ENCODE peak calls at places on chromosomes 6 and 20, in four cellular contexts. R, D, M and H are unnamed samples.

GRCh38 chr6:8494730-8495129 is 59.4 kb upstream of the SLC35B3 start:
- DNase-seq in R (no peak), D (no peak), M (no peak), H (no peak)

GRCh38 chr6:43013020-43013842 is 515 bp downstream of the MEA1 start:
- DNase-seq in R (no peak), D (no peak), M (no peak), H (no peak)

GRCh38 chr20:53842301-53843099 is 227.9 kb downstream of the BCAS1 start:
- DNase-seq in R (no peak), D (no peak), M (no peak), H (no peak)

GRCh38 chr6:766625-767024 is 73.7 kb upstream of the EXOC2 start:
- DNase-seq in R (no peak), D (no peak), M (no peak), H (no peak)

GRCh38 chr6:167706313-167707109 is 120.2 kb upstream of the AFDN start:
- DNase-seq in R (peak), D (no peak), M (no peak), H (no peak)

GRCh38 chr6:1139155-1139890 is 172.6 kb upstream of the FOXQ1 start:
- DNase-seq in R (no peak), D (no peak), M (no peak), H (no peak)

GRCh38 chr6:4660377-4661321 is 115.6 kb upstream of the CDYL start:
- DNase-seq in R (no peak), D (no peak), M (peak), H (no peak)

GRCh38 chr6:136317976-136318375 is 28.3 kb upstream of the BCLAF1 start:
- DNase-seq in R (no peak), D (no peak), M (no peak), H (no peak)

GRCh38 chr6:161369339-161369738 is 95.5 kb upstream of the AGPAT4 start:
- DNase-seq in R (no peak), D (no peak), M (no peak), H (no peak)

GRCh38 chr6:150018846-150019580 is 6.3 kb downstream of the RAET1L start:
- DNase-seq in R (no peak), D (no peak), M (peak), H (no peak)

GRCh38 chr6:109482913-109483743 is at the start of gene ZBTB24:
- DNase-seq in R (peak), D (peak), M (peak), H (peak)

GRCh38 chr6:26537846-26538571 is at the start of gene HMGN4:
- DNase-seq in R (peak), D (peak), M (peak), H (peak)

DNA sequence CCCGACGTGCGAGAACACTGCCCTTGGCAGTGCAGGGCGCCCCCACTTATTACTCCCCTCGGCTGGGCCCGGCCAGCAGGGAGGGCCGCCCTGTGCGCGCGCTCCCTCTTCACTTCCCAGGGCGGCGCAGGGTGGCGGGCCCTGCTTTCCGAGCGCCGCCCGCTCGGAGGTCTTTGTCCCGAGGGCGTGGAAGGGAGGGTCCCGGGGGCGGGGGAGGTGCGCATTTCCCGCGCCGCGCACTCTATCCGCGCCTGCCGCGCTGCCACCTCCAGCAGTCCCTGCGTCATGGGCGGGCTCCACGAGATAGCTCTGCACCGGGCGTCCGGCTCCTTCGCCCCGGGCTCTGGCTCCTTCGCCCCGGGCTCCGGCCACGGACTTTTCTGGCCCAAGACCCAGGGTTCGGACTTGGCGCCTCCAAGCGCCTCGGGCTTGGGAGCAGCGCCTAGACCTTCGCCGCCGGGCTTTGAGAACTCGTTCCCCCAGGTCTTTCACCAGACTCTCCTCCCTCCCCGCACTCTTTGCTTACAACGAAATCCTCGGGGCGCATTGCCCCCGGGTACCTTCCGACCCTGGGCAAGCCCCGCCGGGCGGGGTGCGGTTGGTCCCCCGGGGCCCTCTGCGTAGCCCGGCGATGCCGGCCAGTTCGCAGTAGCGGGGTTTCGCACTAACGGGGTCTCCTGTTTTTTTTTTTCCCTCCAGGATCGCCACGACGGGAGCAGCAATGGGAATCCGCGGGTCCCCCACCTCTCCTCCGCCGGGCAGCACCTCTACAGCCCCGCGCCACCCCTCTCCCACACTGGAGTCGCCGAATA is 1.6 kb downstream of the TFAP2C start:
- DNase-seq in R (no peak), D (no peak), M (peak), H (no peak)
- H3K27ac ChIP-seq in R (no peak), D (no peak), M (no peak), H (peak)

DNA sequence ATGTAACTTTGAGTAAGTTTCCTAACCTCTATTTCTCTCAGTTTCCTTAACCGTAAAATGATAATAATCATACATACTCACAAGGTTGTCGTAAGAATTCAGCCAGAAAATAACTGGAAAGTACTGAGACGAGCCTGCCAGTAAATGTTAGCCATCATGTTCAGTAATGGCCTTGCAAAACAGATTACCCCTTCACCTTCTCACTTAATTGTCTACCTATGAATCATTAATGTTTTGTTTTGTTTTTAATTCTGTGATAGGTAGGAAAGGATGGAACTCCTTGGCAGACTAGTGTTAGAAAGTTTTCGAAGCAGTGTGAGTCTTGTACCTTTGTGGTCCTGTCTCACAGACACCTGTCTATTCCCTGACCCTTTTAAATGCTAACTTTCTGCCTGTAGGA is 50.6 kb downstream of the MAPK14 start:
- DNase-seq in R (no peak), D (no peak), M (no peak), H (no peak)
- H3K27ac ChIP-seq in R (no peak), D (no peak), M (no peak), H (no peak)

DNA sequence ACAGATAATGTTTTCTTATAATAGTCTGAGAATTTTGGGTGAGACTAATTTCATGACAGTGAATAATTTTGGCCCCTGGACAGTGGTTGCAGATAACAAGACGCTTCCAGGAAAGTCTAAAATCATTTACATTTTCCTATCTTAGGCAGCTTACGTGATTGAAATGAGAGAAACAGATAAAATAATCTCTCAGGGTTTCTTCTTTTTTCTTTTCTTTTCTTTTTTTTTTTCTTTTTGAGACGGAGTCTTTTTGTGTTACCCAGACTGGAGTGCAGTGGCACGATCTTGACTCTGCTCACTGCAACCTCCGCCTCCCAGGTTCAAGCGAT is 4.2 kb upstream of the SERPINB1 start:
- DNase-seq in R (no peak), D (no peak), M (no peak), H (no peak)
- H3K27ac ChIP-seq in R (peak), D (no peak), M (no peak), H (no peak)

GRCh38 chr6:12865117-12865516 is 148.6 kb downstream of the PHACTR1 start:
- DNase-seq in R (no peak), D (no peak), M (no peak), H (no peak)
- H3K27ac ChIP-seq in R (no peak), D (no peak), M (no peak), H (no peak)

GRCh38 chr20:46739441-46740213 is 30.2 kb downstream of the SLC2A10 start:
- DNase-seq in R (no peak), D (no peak), M (no peak), H (peak)
- H3K27ac ChIP-seq in R (no peak), D (no peak), M (no peak), H (peak)

GRCh38 chr20:10924628-10925266 is 250.9 kb upstream of the JAG1 start:
- DNase-seq in R (no peak), D (no peak), M (no peak), H (no peak)
- H3K27ac ChIP-seq in R (no peak), D (peak), M (no peak), H (peak)

GRCh38 chr20:45339799-45340198 is 8.4 kb downstream of the SDC4 start:
- DNase-seq in R (no peak), D (no peak), M (no peak), H (no peak)

GRCh38 chr20:45338121-45339030 is 9.8 kb downstream of the SDC4 start:
- DNase-seq in R (no peak), D (no peak), M (no peak), H (no peak)

GRCh38 chr20:45337367-45338120 is 10.7 kb downstream of the SDC4 start:
- DNase-seq in R (no peak), D (peak), M (no peak), H (peak)

GRCh38 chr20:45339084-45339483 is 9.1 kb downstream of the SDC4 start:
- DNase-seq in R (no peak), D (no peak), M (no peak), H (no peak)

GRCh38 chr20:45336530-45337366 is 11.5 kb downstream of the SDC4 start:
- DNase-seq in R (no peak), D (no peak), M (no peak), H (peak)
- H3K27ac ChIP-seq in R (peak), D (peak), M (no peak), H (peak)